ENCODE peak calls at places on chromosome 12, in ten cellular contexts. M, H, A, B, X, L, Q, K, U and N are unnamed samples.

GRCh38 chr12:69524331-69524630 is 54.1 kb downstream of the FRS2 start:
- DNase-seq in X (no peak), K (no peak), H (no peak), L (no peak), M (no peak), B (no peak), A (no peak), U (no peak), Q (no peak), N (no peak)

GRCh38 chr12:1575799-1576401 is 18.5 kb downstream of the FBXL14 start:
- DNase-seq in B (no peak), H (no peak), A (peak), L (no peak), X (no peak), Q (no peak), K (no peak), M (no peak), U (peak), N (no peak)

GRCh38 chr12:49294804-49295086 is 202 bp upstream of the PRPH start:
- DNase-seq in A (no peak), M (no peak), U (no peak), K (no peak), Q (no peak), H (no peak), X (no peak), B (no peak), L (no peak), N (no peak)

GRCh38 chr12:52748578-52748977 is 28.6 kb downstream of the KRT76 start:
- DNase-seq in K (no peak), M (no peak), A (no peak), Q (no peak), H (no peak), X (no peak), L (no peak), U (no peak), B (no peak), N (no peak)

GRCh38 chr12:6954754-6955461 is 3.8 kb downstream of the PTPN6 start:
- DNase-seq in A (no peak), U (no peak), H (no peak), K (no peak), Q (no peak), M (no peak), X (no peak), B (no peak), L (no peak), N (no peak)

GRCh38 chr12:122460061-122460460 is 37.6 kb upstream of the CLIP1 start:
- DNase-seq in H (no peak), K (no peak), L (no peak), Q (no peak), U (no peak), B (no peak), A (no peak), M (no peak), X (no peak), N (no peak)

GRCh38 chr12:20309504-20310148 is 58.7 kb upstream of the PDE3A start:
- DNase-seq in L (no peak), U (no peak), X (no peak), Q (no peak), B (no peak), K (no peak), A (no peak), H (no peak), M (no peak), N (no peak)

GRCh38 chr12:83141460-83141994 is 454.8 kb downstream of the TMTC2 start:
- DNase-seq in X (no peak), K (no peak), B (no peak), A (no peak), M (no peak), L (no peak), U (no peak), Q (no peak), H (no peak), N (no peak)

GRCh38 chr12:132359971-132360370 is 30.6 kb upstream of the GALNT9 start:
- DNase-seq in Q (no peak), M (no peak), X (no peak), K (no peak), H (no peak), B (no peak), L (no peak), A (no peak), U (no peak), N (no peak)

GRCh38 chr12:106309671-106310313 is 7.3 kb downstream of the TCP11L2 start:
- DNase-seq in K (no peak), X (no peak), M (no peak), L (peak), A (peak), U (peak), H (no peak), Q (no peak), B (peak), N (no peak)

GRCh38 chr12:86666311-86666710 is 410.1 kb upstream of the MGAT4C start:
- DNase-seq in K (no peak), Q (no peak), B (no peak), M (no peak), A (no peak), U (peak), H (no peak), X (no peak), L (peak), N (no peak)

GRCh38 chr12:171743-172705 is 41.9 kb downstream of the SLC6A12 start:
- DNase-seq in B (no peak), Q (no peak), X (no peak), M (no peak), K (no peak), U (no peak), H (no peak), A (no peak), L (no peak), N (no peak)

GRCh38 chr12:25644964-25645363 is 91.9 kb upstream of the LMNTD1 start:
- DNase-seq in M (no peak), H (no peak), X (no peak), U (no peak), A (no peak), L (no peak), B (no peak), Q (no peak), K (no peak), N (no peak)

GRCh38 chr12:105983622-105984325 is 155.0 kb downstream of the NUAK1 start:
- DNase-seq in A (peak), X (no peak), Q (no peak), L (peak), H (no peak), B (peak), K (no peak), M (no peak), U (peak), N (no peak)